ENCODE peak calls at places on chromosomes 16 and 17, in six cellular contexts. One of them, this sample, is unnamed.
A peak's percentile ranks its signal among the peaks of the same experiment; 100 is the strongest.

GRCh38 chr16:84065536-84066132 is 23.0 kb upstream of the SLC38A8 start:
- DNase-seq in HS-5: no peak
- DNase-seq in T-helper 2 cell: peak; percentile 40
- DNase-seq in nucleus accumbens: no peak
- DNase-seq in Calu3: peak; percentile 60
- DNase-seq in SJSA1: peak; percentile 41
- DNase-seq in this sample: no peak

GRCh38 chr17:1947229-1947742 is 77.8 kb downstream of the RTN4RL1 start:
- DNase-seq in HS-5: no peak
- DNase-seq in T-helper 2 cell: no peak
- DNase-seq in nucleus accumbens: no peak
- DNase-seq in Calu3: no peak
- DNase-seq in SJSA1: no peak
- DNase-seq in this sample: no peak

GRCh38 chr16:70460737-70461261 is 6.4 kb downstream of the FCSK start:
- DNase-seq in HS-5: no peak
- DNase-seq in T-helper 2 cell: no peak
- DNase-seq in nucleus accumbens: no peak
- DNase-seq in Calu3: no peak
- DNase-seq in SJSA1: no peak
- DNase-seq in this sample: no peak

GRCh38 chr17:29131814-29132682 is 48.1 kb downstream of the MYO18A start:
- DNase-seq in HS-5: peak; percentile 53
- DNase-seq in T-helper 2 cell: peak; percentile 17
- DNase-seq in nucleus accumbens: no peak
- DNase-seq in Calu3: no peak
- DNase-seq in SJSA1: no peak
- DNase-seq in this sample: no peak

GRCh38 chr16:50036426-50036825 is 11.4 kb downstream of the CNEP1R1 start:
- DNase-seq in HS-5: no peak
- DNase-seq in T-helper 2 cell: no peak
- DNase-seq in nucleus accumbens: no peak
- DNase-seq in Calu3: no peak
- DNase-seq in SJSA1: no peak
- DNase-seq in this sample: no peak

GRCh38 chr16:678209-678857 is 1.9 kb upstream of the STUB1 start:
- DNase-seq in HS-5: no peak
- DNase-seq in T-helper 2 cell: no peak
- DNase-seq in nucleus accumbens: no peak
- DNase-seq in Calu3: no peak
- DNase-seq in SJSA1: no peak
- DNase-seq in this sample: no peak

GRCh38 chr16:16042076-16042475 is 92.7 kb downstream of the ABCC1 start:
- DNase-seq in HS-5: peak; percentile 69
- DNase-seq in T-helper 2 cell: no peak
- DNase-seq in nucleus accumbens: no peak
- DNase-seq in Calu3: no peak
- DNase-seq in SJSA1: no peak
- DNase-seq in this sample: no peak

GRCh38 chr16:84810518-84811273 is 9.1 kb upstream of the CRISPLD2 start:
- DNase-seq in HS-5: no peak
- DNase-seq in T-helper 2 cell: peak; percentile 51
- DNase-seq in nucleus accumbens: no peak
- DNase-seq in Calu3: no peak
- DNase-seq in SJSA1: peak; percentile 59
- DNase-seq in this sample: no peak

GRCh38 chr16:84465154-84465553 is 39.3 kb downstream of the MEAK7 start:
- DNase-seq in HS-5: no peak
- DNase-seq in T-helper 2 cell: no peak
- DNase-seq in nucleus accumbens: no peak
- DNase-seq in Calu3: no peak
- DNase-seq in SJSA1: no peak
- DNase-seq in this sample: no peak

GRCh38 chr17:59837362-59838195 is 55.2 kb downstream of the TUBD1 start:
- DNase-seq in HS-5: peak; percentile 98
- DNase-seq in T-helper 2 cell: peak; percentile 99
- DNase-seq in nucleus accumbens: no peak
- DNase-seq in Calu3: peak; percentile 77
- DNase-seq in SJSA1: peak; percentile 100
- DNase-seq in this sample: no peak

GRCh38 chr17:82050761-82051641 is 610 bp downstream of the RFNG start:
- DNase-seq in HS-5: no peak
- DNase-seq in T-helper 2 cell: no peak
- DNase-seq in nucleus accumbens: no peak
- DNase-seq in Calu3: no peak
- DNase-seq in SJSA1: no peak
- DNase-seq in this sample: no peak

GRCh38 chr16:89175280-89176146 is 4.0 kb downstream of the CDH15 start:
- DNase-seq in HS-5: no peak
- DNase-seq in T-helper 2 cell: no peak
- DNase-seq in nucleus accumbens: no peak
- DNase-seq in Calu3: no peak
- DNase-seq in SJSA1: no peak
- DNase-seq in this sample: no peak

This sample was measured in stimulated activated effector memory CD8-positive, alpha-beta T cell treated with anti-CD3 and anti-CD28 coated beads, Interleukin-12 subunit alpha, Interleukin-12 subunit beta, amount 100 ng/mL, for 72 hours.